ENCODE peak calls at places on chromosomes 3 and 15, in five cellular contexts. T is GM23338, A is HFF-Myc, Z is activated gamma-delta T cell, K is SHP77. E is an unnamed sample.

GRCh38 chr3:178392553-178392952 is 143.7 kb upstream of the KCNMB2 start:
- DNase-seq in T (no peak), A (no peak), Z (no peak), K (no peak), E (no peak)

GRCh38 chr15:90190606-90191343 is 10.4 kb upstream of the SEMA4B start:
- DNase-seq in T (no peak), A (no peak), Z (no peak), K (peak), E (no peak)

GRCh38 chr3:23159929-23160328 is 43.2 kb upstream of the UBE2E2 start:
- DNase-seq in T (no peak), A (peak), Z (no peak), K (no peak), E (no peak)

GRCh38 chr3:76661527-76662250 is 378.2 kb upstream of the ROBO2 start:
- DNase-seq in T (peak), A (no peak), Z (no peak), K (no peak), E (no peak)

GRCh38 chr15:26082069-26082832 is 219.1 kb upstream of the ATP10A start:
- DNase-seq in T (peak), A (peak), Z (peak), K (peak), E (peak)

GRCh38 chr3:123723527-123724168 is 138.8 kb upstream of the HACD2 start:
- DNase-seq in T (peak), A (peak), Z (no peak), K (peak), E (peak)

GRCh38 chr3:55454611-55455010 is 32.5 kb downstream of the WNT5A start:
- DNase-seq in T (no peak), A (no peak), Z (no peak), K (no peak), E (no peak)

GRCh38 chr3:128167973-128168674 is 14.8 kb downstream of the EEFSEC start:
- DNase-seq in T (no peak), A (no peak), Z (no peak), K (no peak), E (no peak)

GRCh38 chr15:79195802-79196201 is 86.7 kb upstream of the ANKRD34C start:
- DNase-seq in T (peak), A (no peak), Z (no peak), K (no peak), E (no peak)

GRCh38 chr15:70362911-70363310 is 265.2 kb upstream of the TLE3 start:
- DNase-seq in T (peak), A (no peak), Z (no peak), K (peak), E (no peak)

GRCh38 chr3:46959169-46959515 is 17.4 kb downstream of the CCDC12 start:
- DNase-seq in T (no peak), A (no peak), Z (no peak), K (no peak), E (no peak)

GRCh38 chr3:134622803-134623365 is 27.9 kb downstream of the KY start:
- DNase-seq in T (no peak), A (no peak), Z (no peak), K (no peak), E (no peak)

GRCh38 chr15:64930019-64930652 is 18.4 kb downstream of the ANKDD1A start:
- DNase-seq in T (no peak), A (no peak), Z (no peak), K (no peak), E (no peak)

GRCh38 chr3:14542656-14543055 is 2.5 kb upstream of the GRIP2 start:
- DNase-seq in T (no peak), A (no peak), Z (no peak), K (no peak), E (no peak)

GRCh38 chr3:65144791-65145355 is 457.1 kb upstream of the ADAMTS9 start:
- DNase-seq in T (no peak), A (no peak), Z (no peak), K (no peak), E (no peak)